ENCODE peak calls at places on chromosomes 4 and X, in ten cellular contexts. One of them, this sample, is unnamed.

GRCh38 chr4:128068927-128069326 is 7.8 kb downstream of the LARP1B start:
- DNase-seq in AG09309: no peak
- DNase-seq in lower leg skin: no peak
- DNase-seq in cardiac fibroblast: peak; percentile 40
- DNase-seq in coronary artery: no peak
- DNase-seq in astrocyte of the spinal cord: peak; percentile 16
- DNase-seq in GM13977: no peak
- DNase-seq in GM13976: no peak
- DNase-seq in choroid plexus epithelial cell: peak; percentile 74
- DNase-seq in uterus: no peak
- DNase-seq in this sample: peak; percentile 27

GRCh38 chrX:22246620-22247019 is 26.1 kb upstream of the CBLL2 start:
- DNase-seq in AG09309: peak; percentile 10
- DNase-seq in lower leg skin: no peak
- DNase-seq in cardiac fibroblast: no peak
- DNase-seq in coronary artery: no peak
- DNase-seq in astrocyte of the spinal cord: peak; percentile 28
- DNase-seq in GM13977: no peak
- DNase-seq in GM13976: no peak
- DNase-seq in choroid plexus epithelial cell: peak; percentile 6
- DNase-seq in uterus: no peak
- DNase-seq in this sample: no peak

GRCh38 chr4:101730291-101731117 is 60.0 kb upstream of the BANK1 start:
- DNase-seq in AG09309: peak; percentile 57
- DNase-seq in lower leg skin: peak; percentile 66
- DNase-seq in cardiac fibroblast: peak; percentile 79
- DNase-seq in coronary artery: no peak
- DNase-seq in astrocyte of the spinal cord: peak; percentile 72
- DNase-seq in GM13977: peak; percentile 42
- DNase-seq in GM13976: peak; percentile 50
- DNase-seq in choroid plexus epithelial cell: peak; percentile 88
- DNase-seq in uterus: peak; percentile 24
- DNase-seq in this sample: peak; percentile 73

GRCh38 chrX:49956313-49956712 is 33.9 kb downstream of the CLCN5 start:
- DNase-seq in AG09309: no peak
- DNase-seq in lower leg skin: no peak
- DNase-seq in cardiac fibroblast: no peak
- DNase-seq in coronary artery: no peak
- DNase-seq in astrocyte of the spinal cord: no peak
- DNase-seq in GM13977: no peak
- DNase-seq in GM13976: no peak
- DNase-seq in choroid plexus epithelial cell: no peak
- DNase-seq in uterus: no peak
- DNase-seq in this sample: no peak

GRCh38 chr4:54940996-54941395 is 184.4 kb downstream of the KDR start:
- DNase-seq in AG09309: no peak
- DNase-seq in lower leg skin: no peak
- DNase-seq in cardiac fibroblast: no peak
- DNase-seq in coronary artery: no peak
- DNase-seq in astrocyte of the spinal cord: no peak
- DNase-seq in GM13977: no peak
- DNase-seq in GM13976: peak; percentile 2
- DNase-seq in choroid plexus epithelial cell: no peak
- DNase-seq in uterus: no peak
- DNase-seq in this sample: peak; percentile 80

GRCh38 chr4:142778908-142779307 is 67.2 kb downstream of the INPP4B start:
- DNase-seq in AG09309: no peak
- DNase-seq in lower leg skin: no peak
- DNase-seq in cardiac fibroblast: peak; percentile 31
- DNase-seq in coronary artery: no peak
- DNase-seq in astrocyte of the spinal cord: peak; percentile 3
- DNase-seq in GM13977: no peak
- DNase-seq in GM13976: no peak
- DNase-seq in choroid plexus epithelial cell: no peak
- DNase-seq in uterus: no peak
- DNase-seq in this sample: no peak

GRCh38 chr4:16237715-16238114 is 11.4 kb upstream of the TAPT1 start:
- DNase-seq in AG09309: no peak
- DNase-seq in lower leg skin: no peak
- DNase-seq in cardiac fibroblast: no peak
- DNase-seq in coronary artery: no peak
- DNase-seq in astrocyte of the spinal cord: no peak
- DNase-seq in GM13977: no peak
- DNase-seq in GM13976: no peak
- DNase-seq in choroid plexus epithelial cell: no peak
- DNase-seq in uterus: no peak
- DNase-seq in this sample: no peak

GRCh38 chr4:74006009-74006476 is 7.6 kb upstream of the CXCL5 start:
- DNase-seq in AG09309: no peak
- DNase-seq in lower leg skin: peak; percentile 15
- DNase-seq in cardiac fibroblast: peak; percentile 37
- DNase-seq in coronary artery: no peak
- DNase-seq in astrocyte of the spinal cord: peak; percentile 88
- DNase-seq in GM13977: peak; percentile 13
- DNase-seq in GM13976: no peak
- DNase-seq in choroid plexus epithelial cell: peak; percentile 54
- DNase-seq in uterus: no peak
- DNase-seq in this sample: no peak

GRCh38 chr4:88718098-88718497 is 20.5 kb upstream of the NAP1L5 start:
- DNase-seq in AG09309: no peak
- DNase-seq in lower leg skin: no peak
- DNase-seq in cardiac fibroblast: no peak
- DNase-seq in coronary artery: no peak
- DNase-seq in astrocyte of the spinal cord: no peak
- DNase-seq in GM13977: no peak
- DNase-seq in GM13976: no peak
- DNase-seq in choroid plexus epithelial cell: no peak
- DNase-seq in uterus: no peak
- DNase-seq in this sample: no peak

GRCh38 chr4:67549123-67549522 is 3.8 kb upstream of the CENPC start:
- DNase-seq in AG09309: no peak
- DNase-seq in lower leg skin: no peak
- DNase-seq in cardiac fibroblast: peak; percentile 60
- DNase-seq in coronary artery: no peak
- DNase-seq in astrocyte of the spinal cord: no peak
- DNase-seq in GM13977: peak; percentile 26
- DNase-seq in GM13976: peak; percentile 37
- DNase-seq in choroid plexus epithelial cell: peak; percentile 67
- DNase-seq in uterus: no peak
- DNase-seq in this sample: no peak

GRCh38 chr4:14254252-14254651 is 626.7 kb upstream of the BOD1L1 start:
- DNase-seq in AG09309: no peak
- DNase-seq in lower leg skin: peak; percentile 26
- DNase-seq in cardiac fibroblast: peak; percentile 41
- DNase-seq in coronary artery: no peak
- DNase-seq in astrocyte of the spinal cord: peak; percentile 17
- DNase-seq in GM13977: no peak
- DNase-seq in GM13976: no peak
- DNase-seq in choroid plexus epithelial cell: peak; percentile 52
- DNase-seq in uterus: peak; percentile 12
- DNase-seq in this sample: peak; percentile 21

GRCh38 chr4:6259886-6260285 is 9.8 kb upstream of the WFS1 start:
- DNase-seq in AG09309: no peak
- DNase-seq in lower leg skin: no peak
- DNase-seq in cardiac fibroblast: no peak
- DNase-seq in coronary artery: no peak
- DNase-seq in astrocyte of the spinal cord: no peak
- DNase-seq in GM13977: no peak
- DNase-seq in GM13976: no peak
- DNase-seq in choroid plexus epithelial cell: no peak
- DNase-seq in uterus: no peak
- DNase-seq in this sample: no peak

GRCh38 chr4:146472404-146472803 is 49.3 kb downstream of the SLC10A7 start:
- DNase-seq in AG09309: no peak
- DNase-seq in lower leg skin: no peak
- DNase-seq in cardiac fibroblast: no peak
- DNase-seq in coronary artery: no peak
- DNase-seq in astrocyte of the spinal cord: no peak
- DNase-seq in GM13977: no peak
- DNase-seq in GM13976: no peak
- DNase-seq in choroid plexus epithelial cell: no peak
- DNase-seq in uterus: no peak
- DNase-seq in this sample: no peak

GRCh38 chr4:59122626-59123025 is 2012.4 kb upstream of the IGFBP7 start:
- DNase-seq in AG09309: no peak
- DNase-seq in lower leg skin: no peak
- DNase-seq in cardiac fibroblast: no peak
- DNase-seq in coronary artery: no peak
- DNase-seq in astrocyte of the spinal cord: no peak
- DNase-seq in GM13977: no peak
- DNase-seq in GM13976: no peak
- DNase-seq in choroid plexus epithelial cell: no peak
- DNase-seq in uterus: no peak
- DNase-seq in this sample: no peak

GRCh38 chr4:52157641-52158316 is 106.7 kb downstream of the SPATA18 start:
- DNase-seq in AG09309: no peak
- DNase-seq in lower leg skin: no peak
- DNase-seq in cardiac fibroblast: peak; percentile 2
- DNase-seq in coronary artery: no peak
- DNase-seq in astrocyte of the spinal cord: peak; percentile 22
- DNase-seq in GM13977: no peak
- DNase-seq in GM13976: no peak
- DNase-seq in choroid plexus epithelial cell: peak; percentile 23
- DNase-seq in uterus: no peak
- DNase-seq in this sample: no peak

GRCh38 chr4:52160859-52161258 is 109.8 kb downstream of the SPATA18 start:
- DNase-seq in AG09309: no peak
- DNase-seq in lower leg skin: no peak
- DNase-seq in cardiac fibroblast: no peak
- DNase-seq in coronary artery: no peak
- DNase-seq in astrocyte of the spinal cord: no peak
- DNase-seq in GM13977: no peak
- DNase-seq in GM13976: no peak
- DNase-seq in choroid plexus epithelial cell: no peak
- DNase-seq in uterus: no peak
- DNase-seq in this sample: no peak
- TF ChIP-seq CTCF in AG09309: no peak
- TF ChIP-seq CTCF in lower leg skin: no peak
- TF ChIP-seq CTCF in cardiac fibroblast: no peak
- TF ChIP-seq CTCF in coronary artery: no peak
- TF ChIP-seq CTCF in astrocyte of the spinal cord: no peak
- TF ChIP-seq CTCF in GM13977: no peak
- TF ChIP-seq CTCF in GM13976: no peak
- TF ChIP-seq CTCF in choroid plexus epithelial cell: no peak
- TF ChIP-seq CTCF in uterus: no peak
- TF ChIP-seq CTCF in this sample: no peak

GRCh38 chrX:153938226-153938786 is 3.5 kb upstream of the NAA10 start:
- DNase-seq in AG09309: no peak
- DNase-seq in lower leg skin: no peak
- DNase-seq in cardiac fibroblast: no peak
- DNase-seq in coronary artery: no peak
- DNase-seq in astrocyte of the spinal cord: no peak
- DNase-seq in GM13977: no peak
- DNase-seq in GM13976: no peak
- DNase-seq in choroid plexus epithelial cell: no peak
- DNase-seq in uterus: no peak
- DNase-seq in this sample: peak; percentile 71
- TF ChIP-seq CTCF in AG09309: no peak
- TF ChIP-seq CTCF in lower leg skin: no peak
- TF ChIP-seq CTCF in cardiac fibroblast: no peak
- TF ChIP-seq CTCF in coronary artery: no peak
- TF ChIP-seq CTCF in astrocyte of the spinal cord: peak; percentile 11
- TF ChIP-seq CTCF in GM13977: no peak
- TF ChIP-seq CTCF in GM13976: no peak
- TF ChIP-seq CTCF in choroid plexus epithelial cell: peak; percentile 2
- TF ChIP-seq CTCF in uterus: no peak
- TF ChIP-seq CTCF in this sample: no peak

DNA sequence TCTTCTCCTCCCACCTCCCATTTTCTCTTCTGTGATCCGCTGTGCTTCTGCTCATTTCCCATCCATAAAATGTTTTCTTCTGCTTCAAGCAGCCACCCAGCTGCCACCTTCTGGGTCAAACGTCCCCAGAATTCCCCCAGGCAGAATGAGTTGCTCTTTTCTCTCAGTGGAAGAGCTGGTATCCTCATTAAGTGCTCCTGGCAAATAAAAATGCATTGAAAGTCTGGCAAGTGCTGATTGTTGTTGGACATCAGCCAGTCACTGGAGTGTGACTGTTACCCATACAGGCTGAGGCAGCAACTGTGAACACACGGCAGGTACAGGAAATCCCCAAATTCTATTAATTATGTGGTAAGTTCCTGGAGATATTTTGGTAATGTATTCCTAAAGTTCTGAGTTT is 52.6 kb downstream of the LIMCH1 start:
- DNase-seq in AG09309: no peak
- DNase-seq in lower leg skin: no peak
- DNase-seq in cardiac fibroblast: no peak
- DNase-seq in coronary artery: no peak
- DNase-seq in astrocyte of the spinal cord: no peak
- DNase-seq in GM13977: no peak
- DNase-seq in GM13976: no peak
- DNase-seq in choroid plexus epithelial cell: no peak
- DNase-seq in uterus: no peak
- DNase-seq in this sample: no peak
- TF ChIP-seq CTCF in AG09309: no peak
- TF ChIP-seq CTCF in lower leg skin: no peak
- TF ChIP-seq CTCF in cardiac fibroblast: no peak
- TF ChIP-seq CTCF in coronary artery: no peak
- TF ChIP-seq CTCF in astrocyte of the spinal cord: no peak
- TF ChIP-seq CTCF in GM13977: no peak
- TF ChIP-seq CTCF in GM13976: no peak
- TF ChIP-seq CTCF in choroid plexus epithelial cell: no peak
- TF ChIP-seq CTCF in uterus: no peak
- TF ChIP-seq CTCF in this sample: no peak

GRCh38 chrX:47311857-47312774 is 58.3 kb upstream of the ZNF157 start:
- DNase-seq in AG09309: peak; percentile 32
- DNase-seq in lower leg skin: no peak
- DNase-seq in cardiac fibroblast: peak; percentile 82
- DNase-seq in coronary artery: no peak
- DNase-seq in astrocyte of the spinal cord: peak; percentile 62
- DNase-seq in GM13977: peak; percentile 36
- DNase-seq in GM13976: peak; percentile 60
- DNase-seq in choroid plexus epithelial cell: peak; percentile 83
- DNase-seq in uterus: peak; percentile 55
- DNase-seq in this sample: peak; percentile 67
- TF ChIP-seq CTCF in AG09309: peak; percentile 71
- TF ChIP-seq CTCF in lower leg skin: no peak
- TF ChIP-seq CTCF in cardiac fibroblast: peak; percentile 76
- TF ChIP-seq CTCF in coronary artery: peak; percentile 18
- TF ChIP-seq CTCF in astrocyte of the spinal cord: peak; percentile 71
- TF ChIP-seq CTCF in GM13977: peak; percentile 43
- TF ChIP-seq CTCF in GM13976: peak; percentile 35
- TF ChIP-seq CTCF in choroid plexus epithelial cell: peak; percentile 76
- TF ChIP-seq CTCF in uterus: peak; percentile 40
- TF ChIP-seq CTCF in this sample: peak; percentile 35

GRCh38 chrX:97685753-97686152 is 802.0 kb downstream of the RPA4 start:
- DNase-seq in AG09309: peak; percentile 1
- DNase-seq in lower leg skin: no peak
- DNase-seq in cardiac fibroblast: peak; percentile 55
- DNase-seq in coronary artery: no peak
- DNase-seq in astrocyte of the spinal cord: peak; percentile 31
- DNase-seq in GM13977: peak; percentile 30
- DNase-seq in GM13976: peak; percentile 18
- DNase-seq in choroid plexus epithelial cell: peak; percentile 69
- DNase-seq in uterus: no peak
- DNase-seq in this sample: peak; percentile 25
- TF ChIP-seq CTCF in AG09309: peak; percentile 71
- TF ChIP-seq CTCF in lower leg skin: no peak
- TF ChIP-seq CTCF in cardiac fibroblast: peak; percentile 57
- TF ChIP-seq CTCF in coronary artery: no peak
- TF ChIP-seq CTCF in astrocyte of the spinal cord: peak; percentile 62
- TF ChIP-seq CTCF in GM13977: peak; percentile 62
- TF ChIP-seq CTCF in GM13976: peak; percentile 63
- TF ChIP-seq CTCF in choroid plexus epithelial cell: peak; percentile 74
- TF ChIP-seq CTCF in uterus: no peak
- TF ChIP-seq CTCF in this sample: peak; percentile 55